ENCODE peak calls at places on chromosomes 4 and X, in eight cellular contexts. V is lower lobe of right lung; D is CD8-positive, alpha-beta T cell; S is mesendoderm; P is effector memory CD4-positive, alpha-beta T cell; K is naive thymus-derived CD4-positive, alpha-beta T cell; G is heart right ventricle; W is prostate gland. F is an unnamed sample.
A peak's percentile ranks its signal among the peaks of the same experiment; 100 is the strongest.

GRCh38 chr4:7335363-7336066 is 99.2 kb downstream of the PSAPL1 start:
- DNase-seq in V (peak; percentile 89), D (peak; percentile 56), S (peak; percentile 85), P (no peak), K (peak; percentile 16), G (peak; percentile 67), W (peak; percentile 12), F (peak; percentile 70)

GRCh38 chrX:147850875-147851274 is 60.8 kb upstream of the FMR1 start:
- DNase-seq in V (no peak), D (no peak), S (no peak), P (no peak), K (no peak), G (no peak), W (no peak), F (no peak)

GRCh38 chr4:183492791-183493221 is 12.1 kb upstream of the ING2 start:
- DNase-seq in V (no peak), D (no peak), S (peak; percentile 26), P (no peak), K (no peak), G (no peak), W (no peak), F (no peak)

GRCh38 chr4:98341309-98341708 is 80.1 kb downstream of the RAP1GDS1 start:
- DNase-seq in V (no peak), D (no peak), S (peak; percentile 54), P (no peak), K (no peak), G (no peak), W (no peak), F (no peak)

GRCh38 chr4:165965503-165965902 is 92.5 kb downstream of the TLL1 start:
- DNase-seq in V (no peak), D (no peak), S (no peak), P (no peak), K (no peak), G (no peak), W (no peak), F (no peak)

GRCh38 chrX:6729581-6729980 is 194.7 kb upstream of the VCX3A start:
- DNase-seq in V (no peak), D (no peak), S (peak; percentile 15), P (no peak), K (no peak), G (no peak), W (no peak), F (no peak)

GRCh38 chrX:112827292-112827903 is 13.2 kb downstream of the AMOT start:
- DNase-seq in V (no peak), D (no peak), S (no peak), P (no peak), K (no peak), G (no peak), W (no peak), F (no peak)

GRCh38 chr4:151227731-151228130 is 49.2 kb upstream of the PRSS48 start:
- DNase-seq in V (no peak), D (no peak), S (peak; percentile 57), P (no peak), K (no peak), G (peak; percentile 32), W (no peak), F (no peak)

GRCh38 chr4:98466868-98467599 is 191.4 kb downstream of the TSPAN5 start:
- DNase-seq in V (no peak), D (no peak), S (no peak), P (no peak), K (no peak), G (no peak), W (no peak), F (no peak)

GRCh38 chrX:69307029-69307428 is 141.8 kb upstream of the PJA1 start:
- DNase-seq in V (no peak), D (no peak), S (no peak), P (no peak), K (no peak), G (no peak), W (no peak), F (no peak)

GRCh38 chrX:69307736-69308135 is 142.5 kb upstream of the PJA1 start:
- DNase-seq in V (no peak), D (no peak), S (no peak), P (no peak), K (no peak), G (no peak), W (no peak), F (no peak)

GRCh38 chrX:69305333-69306062 is 140.2 kb upstream of the PJA1 start:
- DNase-seq in V (no peak), D (no peak), S (peak; percentile 87), P (no peak), K (no peak), G (no peak), W (no peak), F (no peak)

GRCh38 chrX:69309074-69309792 is 144.0 kb upstream of the PJA1 start:
- DNase-seq in V (no peak), D (no peak), S (no peak), P (no peak), K (no peak), G (no peak), W (no peak), F (no peak)

DNA sequence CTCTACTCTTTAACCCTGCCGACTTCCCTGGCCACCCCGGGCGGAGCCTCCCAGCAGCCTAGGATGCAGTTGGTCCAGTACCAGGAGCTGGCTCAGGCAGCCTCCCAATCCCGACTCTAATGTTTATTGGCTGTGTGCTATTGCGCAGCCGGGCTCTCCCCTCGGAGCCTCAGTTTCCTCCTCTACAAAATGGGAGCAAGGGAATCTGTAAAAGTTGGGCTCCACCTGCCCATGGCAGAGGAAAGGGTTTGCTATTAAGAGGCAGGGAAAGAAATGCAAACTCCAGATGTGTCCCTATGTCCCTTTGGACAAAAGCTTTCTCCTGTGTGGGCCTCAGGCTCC is 140.8 kb upstream of the PJA1 start:
- DNase-seq in V (no peak), D (no peak), S (no peak), P (no peak), K (no peak), G (no peak), W (no peak), F (no peak)
- H3K4me3 ChIP-seq in V (no peak overlapping the region), D (no peak overlapping the region), S (no peak overlapping the region), P (no peak overlapping the region), K (no peak overlapping the region), G (no peak overlapping the region), W (no peak overlapping the region), F (no peak overlapping the region)

DNA sequence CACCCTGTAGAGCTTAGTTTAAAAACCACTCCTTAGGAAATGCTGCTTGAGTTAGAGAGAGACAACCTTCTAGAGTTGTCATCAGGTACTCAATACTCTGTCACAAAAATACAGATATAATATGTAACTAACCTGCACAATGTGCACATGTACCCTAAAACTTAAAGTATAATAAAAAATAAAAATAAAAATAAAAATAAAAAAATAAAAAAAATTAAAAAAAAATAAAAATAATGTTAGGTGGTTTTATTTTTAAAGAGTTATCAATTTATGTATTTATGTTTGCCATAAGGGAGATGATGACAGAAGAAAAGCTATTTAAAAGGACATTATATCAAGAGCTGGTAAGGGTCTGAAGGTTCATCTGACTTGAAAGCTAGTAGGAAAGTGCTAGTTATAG is 397.9 kb downstream of the TMA16 start:
- DNase-seq in V (no peak), D (no peak), S (no peak), P (no peak), K (no peak), G (no peak), W (no peak), F (no peak)
- H3K27me3 ChIP-seq in V (no peaks in the 10 kb centered on the region), D (no peaks in the 10 kb centered on the region), S (no peaks in the 10 kb centered on the region), P (no peaks in the 10 kb centered on the region), K (no peaks in the 10 kb centered on the region), G (no peaks in the 10 kb centered on the region), W (no peaks in the 10 kb centered on the region), F (no peaks in the 10 kb centered on the region)

GRCh38 chrX:136346506-136346905 is 45.7 kb downstream of the ADGRG4 start:
- DNase-seq in V (no peak), D (no peak), S (no peak), P (no peak), K (no peak), G (no peak), W (no peak), F (no peak)

GRCh38 chrX:136347706-136348105 is 46.9 kb downstream of the ADGRG4 start:
- DNase-seq in V (no peak), D (no peak), S (no peak), P (no peak), K (no peak), G (no peak), W (no peak), F (no peak)

GRCh38 chrX:136339702-136340101 is 38.9 kb downstream of the ADGRG4 start:
- DNase-seq in V (no peak), D (no peak), S (no peak), P (no peak), K (no peak), G (no peak), W (no peak), F (no peak)

DNA sequence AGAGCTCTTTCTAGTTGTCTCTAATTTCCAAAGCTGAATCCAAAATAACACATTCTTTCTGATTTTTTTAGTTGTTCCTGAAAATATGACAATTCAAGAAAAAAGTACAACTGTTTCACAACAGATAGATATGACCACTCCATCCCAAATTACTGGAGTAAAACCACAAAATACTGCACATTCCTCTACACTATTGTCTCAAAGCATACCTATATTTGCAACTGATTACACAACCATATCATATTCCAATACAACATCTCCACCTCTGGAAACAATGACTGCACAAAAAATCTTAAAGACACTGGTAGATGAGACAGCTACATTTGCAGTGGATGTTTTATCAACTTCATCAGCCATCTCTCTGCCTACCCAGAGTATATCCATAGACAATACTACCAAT is 43.6 kb downstream of the ADGRG4 start:
- DNase-seq in V (no peak), D (no peak), S (no peak), P (no peak), K (no peak), G (no peak), W (no peak), F (no peak)
- H3K4me3 ChIP-seq in V (no peak overlapping the region), D (no peak overlapping the region), S (no peak overlapping the region), P (no peak overlapping the region), K (no peak overlapping the region), G (no peak overlapping the region), W (no peak overlapping the region), F (no peak overlapping the region)

GRCh38 chrX:111039606-111040005 is 56.4 kb upstream of the PAK3 start:
- DNase-seq in V (no peak), D (no peak), S (no peak), P (no peak), K (no peak), G (no peak), W (no peak), F (no peak)

GRCh38 chrX:111040377-111041017 is 55.5 kb upstream of the PAK3 start:
- DNase-seq in V (no peak), D (no peak), S (no peak), P (no peak), K (no peak), G (no peak), W (no peak), F (peak; percentile 21)

GRCh38 chrX:111035256-111035655 is 60.7 kb upstream of the PAK3 start:
- DNase-seq in V (no peak), D (no peak), S (no peak), P (no peak), K (no peak), G (no peak), W (no peak), F (no peak)

GRCh38 chrX:111041018-111041462 is 55.0 kb upstream of the PAK3 start:
- DNase-seq in V (no peak), D (no peak), S (no peak), P (peak; percentile 2), K (peak; percentile 42), G (no peak), W (no peak), F (no peak)

DNA sequence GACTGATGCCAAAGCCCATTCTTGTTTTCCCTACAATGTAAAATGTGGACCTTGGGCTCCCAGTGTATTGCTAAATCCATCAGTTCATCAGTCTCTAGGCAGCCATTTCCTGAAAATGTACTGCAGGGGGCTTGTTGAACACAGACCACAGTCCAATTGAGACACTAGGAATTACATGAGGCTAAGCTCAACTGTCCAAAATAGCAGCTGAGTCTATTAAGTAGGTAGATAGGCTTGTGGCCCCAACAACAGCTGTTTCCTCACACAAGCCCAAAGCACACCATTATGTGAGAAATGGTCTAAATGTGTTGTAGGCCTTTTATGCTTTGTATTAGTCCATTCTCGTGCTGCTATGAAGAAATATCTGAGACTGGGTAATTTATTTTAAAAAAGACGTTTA is 60.0 kb upstream of the PAK3 start:
- DNase-seq in V (no peak), D (no peak), S (no peak), P (no peak), K (no peak), G (no peak), W (no peak), F (no peak)
- H3K27me3 ChIP-seq in V (no peaks in the 10 kb centered on the region), D (no peaks in the 10 kb centered on the region), S (no peaks in the 10 kb centered on the region), P (no peaks in the 10 kb centered on the region), K (no peaks in the 10 kb centered on the region), G (no peaks in the 10 kb centered on the region), W (no peaks in the 10 kb centered on the region), F (no peaks in the 10 kb centered on the region)

F was measured in cardiac muscle cell.